ENCODE peak calls at places on chromosomes 4 and X, in seven cellular contexts. A, I, Y, Z, E, T and O are unnamed samples. For H3K27me3, H3K4me1 and H3K36me3, the result is how much of the 10 kb centered on the place peaks cover.

GRCh38 chr4:76270776-76271175 is 19.3 kb downstream of the FAM47E start:
- DNase-seq in A (no peak), I (no peak), Y (no peak), Z (no peak), E (no peak), T (no peak), O (no peak)

GRCh38 chr4:74997942-74998341 is 65.0 kb downstream of the PARM1 start:
- DNase-seq in A (no peak), I (no peak), Y (no peak), Z (no peak), E (no peak), T (no peak), O (no peak)

GRCh38 chr4:138645289-138645688 is 370.3 kb upstream of the NOCT start:
- DNase-seq in A (no peak), I (no peak), Y (peak), Z (no peak), E (no peak), T (no peak), O (no peak)

GRCh38 chr4:5142726-5143125 is 91.4 kb downstream of the STK32B start:
- DNase-seq in A (no peak), I (no peak), Y (peak), Z (no peak), E (no peak), T (peak), O (no peak)

GRCh38 chr4:41205854-41206460 is 8.4 kb downstream of the APBB2 start:
- DNase-seq in A (no peak), I (no peak), Y (peak), Z (no peak), E (no peak), T (no peak), O (no peak)

GRCh38 chrX:41491267-41492004 is 44.3 kb downstream of the NYX start:
- DNase-seq in A (no peak), I (no peak), Y (peak), Z (no peak), E (peak), T (no peak), O (no peak)

GRCh38 chr4:121050251-121050650 is 22.1 kb downstream of the NDNF start:
- DNase-seq in A (no peak), I (no peak), Y (peak), Z (no peak), E (no peak), T (no peak), O (no peak)

GRCh38 chrX:23765449-23765848 is 17.5 kb upstream of the SAT1 start:
- DNase-seq in A (no peak), I (no peak), Y (peak), Z (no peak), E (no peak), T (no peak), O (no peak)

GRCh38 chrX:68894142-68894512 is 65.3 kb downstream of the EFNB1 start:
- DNase-seq in A (no peak), I (no peak), Y (peak), Z (no peak), E (no peak), T (peak), O (no peak)

GRCh38 chr4:7907142-7907541 is 32.5 kb downstream of the AFAP1 start:
- DNase-seq in A (no peak), I (no peak), Y (no peak), Z (no peak), E (no peak), T (no peak), O (no peak)

GRCh38 chr4:26310264-26310663 is 10.6 kb upstream of the RBPJ start:
- DNase-seq in A (no peak), I (no peak), Y (no peak), Z (no peak), E (no peak), T (no peak), O (no peak)

GRCh38 chrX:112769034-112769433 is 71.6 kb downstream of the AMOT start:
- DNase-seq in A (no peak), I (no peak), Y (peak), Z (no peak), E (no peak), T (no peak), O (no peak)

GRCh38 chr4:84855774-84856173 is 110.7 kb downstream of the WDFY3 start:
- DNase-seq in A (no peak), I (no peak), Y (peak), Z (no peak), E (no peak), T (no peak), O (no peak)

GRCh38 chr4:40562208-40562607 is 67.5 kb downstream of the RBM47 start:
- DNase-seq in A (no peak), I (no peak), Y (no peak), Z (no peak), E (no peak), T (no peak), O (no peak)

GRCh38 chr4:21811576-21811975 is 137.0 kb downstream of the KCNIP4 start:
- DNase-seq in A (no peak), I (no peak), Y (peak), Z (no peak), E (no peak), T (no peak), O (no peak)

GRCh38 chr4:176193126-176193525 is 2.3 kb downstream of the SPATA4 start:
- DNase-seq in A (no peak), I (no peak), Y (peak), Z (no peak), E (peak), T (no peak), O (no peak)

GRCh38 chrX:9293051-9293496 is 171.8 kb upstream of the TBL1X start:
- DNase-seq in A (no peak), I (no peak), Y (no peak), Z (no peak), E (no peak), T (peak), O (no peak)

GRCh38 chr4:71604785-71605184 is 179.1 kb downstream of the GC start:
- DNase-seq in A (no peak), I (no peak), Y (no peak), Z (no peak), E (no peak), T (no peak), O (no peak)

GRCh38 chrX:7147431-7147977 is at the start of gene STS:
- DNase-seq in A (peak), I (peak), Y (no peak), Z (peak), E (no peak), T (peak), O (no peak)

GRCh38 chrX:71067727-71068051 is 445 bp downstream of the SNX12 start:
- DNase-seq in A (no peak), I (no peak), Y (no peak), Z (no peak), E (no peak), T (no peak), O (no peak)

GRCh38 chrX:46913710-46914109 is 1.5 kb downstream of the JADE3 start:
- DNase-seq in A (no peak), I (no peak), Y (peak), Z (no peak), E (no peak), T (peak), O (no peak)

GRCh38 chr4:52627876-52628275 is 31.2 kb downstream of the USP46 start:
- DNase-seq in A (no peak), I (no peak), Y (peak), Z (no peak), E (no peak), T (no peak), O (no peak)

GRCh38 chr4:118843237-118843636 is 7.3 kb upstream of the SEC24D start:
- DNase-seq in A (no peak), I (no peak), Y (no peak), Z (no peak), E (no peak), T (no peak), O (no peak)

GRCh38 chrX:111955916-111956315 is 79.9 kb downstream of the TRPC5OS start:
- DNase-seq in A (no peak), I (no peak), Y (no peak), Z (no peak), E (no peak), T (no peak), O (no peak)

GRCh38 chr4:185654311-185654710 is 119.0 kb upstream of the PDLIM3 start:
- DNase-seq in A (no peak), I (no peak), Y (no peak), Z (no peak), E (no peak), T (no peak), O (no peak)

GRCh38 chrX:23919706-23920320 is 12.0 kb downstream of the CXorf58 start:
- DNase-seq in A (no peak), I (no peak), Y (no peak), Z (no peak), E (no peak), T (no peak), O (no peak)

GRCh38 chrX:112147206-112147605 is 64.6 kb upstream of the TRPC5 start:
- DNase-seq in A (no peak), I (no peak), Y (peak), Z (no peak), E (peak), T (peak), O (no peak)

GRCh38 chrX:21738145-21738949 is 19.6 kb downstream of the SMPX start:
- DNase-seq in A (no peak), I (no peak), Y (no peak), Z (no peak), E (no peak), T (no peak), O (no peak)

GRCh38 chrX:111244238-111244750 is 26.0 kb downstream of the CAPN6 start:
- DNase-seq in A (no peak), I (no peak), Y (peak), Z (no peak), E (no peak), T (peak), O (no peak)

GRCh38 chr4:182775075-182775474 is 142.1 kb downstream of the DCTD start:
- DNase-seq in A (no peak), I (no peak), Y (no peak), Z (no peak), E (no peak), T (no peak), O (no peak)

GRCh38 chrX:35016051-35016450 is 73.5 kb downstream of the FAM47B start:
- DNase-seq in A (no peak), I (no peak), Y (no peak), Z (no peak), E (no peak), T (no peak), O (no peak)
- H3K27me3 ChIP-seq in A (under half), I (under half), Y (under half), Z (under half), E (under half), T (under half), O (under half)

GRCh38 chr4:98661356-98662054 is 3.1 kb upstream of the TSPAN5 start:
- DNase-seq in A (no peak), I (no peak), Y (no peak), Z (no peak), E (no peak), T (no peak), O (no peak)

GRCh38 chr4:98657531-98658286 is 702 bp downstream of the TSPAN5 start:
- DNase-seq in A (no peak), I (no peak), Y (peak), Z (no peak), E (no peak), T (peak), O (peak)

GRCh38 chr4:98659741-98660507 is 1.5 kb upstream of the TSPAN5 start:
- DNase-seq in A (no peak), I (no peak), Y (peak), Z (no peak), E (no peak), T (no peak), O (no peak)

GRCh38 chr4:98658287-98659105 is at the start of gene TSPAN5:
- DNase-seq in A (peak), I (peak), Y (peak), Z (peak), E (no peak), T (peak), O (peak)

GRCh38 chr4:98659106-98659592 is 738 bp upstream of the TSPAN5 start:
- DNase-seq in A (no peak), I (no peak), Y (peak), Z (no peak), E (no peak), T (no peak), O (no peak)
- H3K4me1 ChIP-seq in A (under half), I (under half), Y (under half), Z (half or more), E (under half), T (under half), O (half or more)

GRCh38 chr4:78592104-78592783 is 40.7 kb downstream of the ANXA3 start:
- DNase-seq in A (no peak), I (no peak), Y (peak), Z (no peak), E (no peak), T (peak), O (no peak)

GRCh38 chr4:78601013-78601412 is 49.4 kb downstream of the ANXA3 start:
- DNase-seq in A (no peak), I (no peak), Y (peak), Z (no peak), E (no peak), T (no peak), O (no peak)

GRCh38 chr4:78599147-78599546 is 47.6 kb downstream of the ANXA3 start:
- DNase-seq in A (no peak), I (no peak), Y (no peak), Z (no peak), E (no peak), T (no peak), O (no peak)

GRCh38 chr4:78599931-78600375 is 48.4 kb downstream of the ANXA3 start:
- DNase-seq in A (no peak), I (no peak), Y (no peak), Z (no peak), E (no peak), T (peak), O (no peak)

GRCh38 chr4:78596111-78596742 is 44.7 kb downstream of the ANXA3 start:
- DNase-seq in A (no peak), I (no peak), Y (no peak), Z (no peak), E (no peak), T (no peak), O (no peak)
- H3K36me3 ChIP-seq in A (under half), I (under half), Y (under half), Z (under half), E (under half), T (under half), O (under half)

DNA sequence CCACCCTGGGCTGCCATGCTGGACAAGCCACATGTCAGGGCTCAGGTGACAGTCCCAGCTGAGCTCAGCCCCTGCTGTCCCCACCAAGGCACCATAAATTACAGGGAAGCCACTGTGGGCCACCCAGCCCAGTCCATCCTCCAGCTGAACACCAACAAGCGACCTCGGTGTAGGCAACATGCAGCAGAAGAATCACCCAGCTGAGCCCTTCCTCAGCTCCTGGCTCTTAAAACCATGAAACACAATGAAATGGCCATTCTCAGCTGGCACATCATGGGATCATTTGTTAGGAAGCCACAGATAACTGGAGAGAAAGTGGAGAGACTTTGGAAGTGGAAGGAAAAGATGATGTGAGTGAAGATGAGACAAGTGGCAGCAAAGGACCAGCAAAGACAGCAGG is 23.3 kb upstream of the MAN2B2 start:
- DNase-seq in A (no peak), I (no peak), Y (no peak), Z (no peak), E (no peak), T (no peak), O (no peak)
- H3K27me3 ChIP-seq in A (half or more), I (under half), Y (under half), Z (half or more), E (under half), T (under half), O (under half)

GRCh38 chrX:20361081-20361889 is 94.6 kb upstream of the RPS6KA3 start:
- DNase-seq in A (no peak), I (peak), Y (peak), Z (no peak), E (no peak), T (no peak), O (no peak)

GRCh38 chrX:20364238-20364637 is 97.5 kb upstream of the RPS6KA3 start:
- DNase-seq in A (no peak), I (no peak), Y (no peak), Z (no peak), E (no peak), T (no peak), O (no peak)

GRCh38 chrX:20363003-20363674 is 96.4 kb upstream of the RPS6KA3 start:
- DNase-seq in A (no peak), I (no peak), Y (peak), Z (no peak), E (no peak), T (no peak), O (no peak)

GRCh38 chrX:20361890-20362262 is 95.2 kb upstream of the RPS6KA3 start:
- DNase-seq in A (no peak), I (no peak), Y (peak), Z (no peak), E (no peak), T (no peak), O (no peak)

DNA sequence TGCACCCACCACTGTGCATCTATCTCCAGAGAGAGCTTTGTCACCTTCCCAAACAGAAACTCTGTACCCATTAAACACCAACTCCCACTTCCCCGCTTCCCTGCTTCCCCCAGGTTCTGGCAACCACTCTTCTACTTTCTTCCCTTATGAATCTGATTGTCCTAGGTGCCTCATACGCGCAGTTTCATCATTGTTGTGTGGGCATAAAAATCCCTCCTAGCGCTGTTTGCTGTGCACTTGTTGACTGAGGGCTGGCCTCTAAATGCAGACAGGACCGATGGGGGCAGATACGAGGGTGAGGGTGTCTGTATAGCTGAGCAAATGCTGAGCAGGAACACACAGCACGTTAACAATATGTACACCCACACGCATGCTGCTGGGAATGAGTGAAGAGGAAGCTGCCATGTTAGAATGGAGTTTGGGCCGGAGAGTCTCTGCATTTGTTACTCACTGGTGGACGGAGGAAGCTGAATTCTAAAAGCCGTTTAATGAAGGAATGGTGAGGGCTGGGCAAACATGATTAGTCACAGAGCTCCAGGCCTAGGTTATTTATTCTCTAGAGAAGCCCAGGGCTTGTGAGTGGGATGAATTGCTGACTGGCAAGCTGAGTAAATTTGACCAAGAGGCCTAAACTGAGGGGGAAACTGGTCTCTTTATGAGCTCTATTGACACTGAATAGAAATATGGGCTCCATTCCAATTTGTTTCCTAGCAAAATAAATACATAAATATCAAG is 95.7 kb upstream of the RPS6KA3 start:
- DNase-seq in A (no peak), I (no peak), Y (peak), Z (no peak), E (no peak), T (no peak), O (no peak)
- H3K4me1 ChIP-seq in A (under half), I (under half), Y (under half), Z (under half), E (under half), T (under half), O (under half)

GRCh38 chr4:128868758-128869157 is 59.3 kb downstream of the JADE1 start:
- DNase-seq in A (no peak), I (no peak), Y (peak), Z (no peak), E (no peak), T (no peak), O (no peak)

GRCh38 chr4:128865132-128865531 is 55.6 kb downstream of the JADE1 start:
- DNase-seq in A (no peak), I (no peak), Y (no peak), Z (no peak), E (no peak), T (no peak), O (no peak)

GRCh38 chr4:128863314-128864075 is 54.0 kb downstream of the JADE1 start:
- DNase-seq in A (peak), I (peak), Y (peak), Z (peak), E (peak), T (peak), O (peak)

GRCh38 chr4:128866281-128866680 is 56.8 kb downstream of the JADE1 start:
- DNase-seq in A (no peak), I (no peak), Y (no peak), Z (no peak), E (no peak), T (no peak), O (no peak)

DNA sequence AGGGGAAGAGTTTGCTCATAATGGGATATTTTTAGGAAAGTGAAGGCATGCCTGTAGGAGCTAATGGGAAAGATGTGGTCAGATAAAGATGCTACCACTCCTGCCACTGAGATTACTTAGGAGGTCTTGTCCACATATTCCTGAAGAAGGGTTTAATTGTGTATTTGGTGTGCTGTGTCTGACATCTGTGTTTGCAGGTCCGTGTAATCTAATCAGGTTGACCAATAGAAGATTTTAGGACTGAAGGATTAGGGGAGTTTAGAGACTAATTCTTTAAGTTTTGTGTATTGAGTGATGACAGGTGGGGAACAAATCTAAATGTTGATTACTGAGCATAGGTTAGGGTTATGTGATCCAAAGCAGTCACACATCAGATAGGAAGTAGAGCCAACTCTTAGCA is 57.2 kb downstream of the JADE1 start:
- DNase-seq in A (no peak), I (no peak), Y (no peak), Z (no peak), E (no peak), T (no peak), O (no peak)
- H3K36me3 ChIP-seq in A (under half), I (half or more), Y (half or more), Z (half or more), E (under half), T (under half), O (under half)

DNA sequence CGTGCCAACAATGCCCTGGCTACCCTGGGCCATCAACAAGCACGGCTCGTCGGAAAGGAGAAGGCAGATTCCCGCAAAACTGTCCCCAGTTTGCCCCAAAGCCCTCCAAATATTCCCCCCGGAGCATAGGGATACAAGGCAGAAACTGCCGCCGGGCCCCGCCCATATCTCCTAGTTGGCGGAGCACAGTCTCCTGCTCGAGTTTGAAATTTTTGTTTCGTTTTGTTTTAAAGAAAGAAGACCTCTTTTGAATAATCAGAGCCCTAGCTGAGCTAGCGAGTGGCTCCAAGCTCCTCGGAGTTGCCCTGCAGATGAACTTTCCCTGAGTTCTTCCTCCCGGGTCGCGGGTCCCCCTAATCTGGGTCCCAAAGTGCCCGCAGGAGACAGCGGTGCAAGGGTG is 138.1 kb upstream of the ZIC3 start:
- DNase-seq in A (no peak), I (no peak), Y (peak), Z (no peak), E (no peak), T (no peak), O (no peak)
- H3K27me3 ChIP-seq in A (half or more), I (under half), Y (under half), Z (half or more), E (under half), T (under half), O (under half)

DNA sequence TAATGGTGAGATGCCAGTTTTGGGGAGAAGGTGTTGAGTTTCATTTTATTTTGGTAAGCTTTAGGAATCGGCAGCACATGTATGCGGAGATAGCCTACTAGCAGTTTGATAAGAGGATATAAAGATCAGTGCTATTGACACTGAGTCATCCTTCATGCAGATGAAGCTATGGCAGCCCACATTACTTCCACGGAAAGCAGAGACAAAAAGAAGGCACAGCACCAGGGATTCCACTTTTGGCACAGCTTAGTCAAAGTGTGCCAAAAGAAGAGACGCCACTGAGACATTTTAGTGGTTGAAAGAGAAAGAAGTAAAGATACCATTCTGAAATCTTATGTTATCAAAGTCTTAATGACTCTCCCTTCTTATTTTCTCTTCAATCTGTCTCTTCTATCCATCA is 103.8 kb downstream of the GABRB1 start:
- DNase-seq in A (no peak), I (no peak), Y (no peak), Z (no peak), E (no peak), T (no peak), O (no peak)
- H3K4me1 ChIP-seq in A (under half), I (under half), Y (under half), Z (under half), E (under half), T (under half), O (under half)